ENCODE peak calls at places on chromosome 22, in seven cellular contexts. L, I, Q, A, K, Z and T are unnamed samples.

GRCh38 chr22:19224557-19224956 is 46.0 kb upstream of the SLC25A1 start:
- DNase-seq in A (no peak), I (no peak), L (no peak), K (no peak), Z (no peak), Q (no peak), T (no peak)

GRCh38 chr22:20622650-20623339 is 115.4 kb downstream of the MED15 start:
- DNase-seq in K (no peak), A (no peak), Q (no peak), Z (no peak), I (no peak), L (no peak), T (no peak)

GRCh38 chr22:42757475-42757874 is 36.8 kb upstream of the A4GALT start:
- DNase-seq in Q (no peak), Z (no peak), A (no peak), K (peak), L (no peak), I (no peak), T (no peak)

GRCh38 chr22:24125942-24126341 is 55.3 kb upstream of the SUSD2 start:
- DNase-seq in L (no peak), I (no peak), Z (no peak), K (no peak), A (no peak), Q (no peak), T (no peak)

GRCh38 chr22:19903513-19903912 is 38.1 kb upstream of the COMT start:
- DNase-seq in I (no peak), L (no peak), Q (no peak), A (no peak), Z (no peak), K (no peak), T (no peak)

GRCh38 chr22:33210129-33210784 is 152.1 kb upstream of the SYN3 start:
- DNase-seq in Z (peak), K (peak), I (no peak), A (peak), L (peak), Q (peak), T (peak)

GRCh38 chr22:33921576-33922181 is 1.4 kb upstream of the LARGE1 start:
- DNase-seq in I (peak), K (peak), L (peak), Z (no peak), Q (peak), A (peak), T (peak)

GRCh38 chr22:40593460-40594273 is 42.9 kb downstream of the MRTFA start:
- DNase-seq in K (no peak), Z (no peak), I (no peak), A (peak), Q (no peak), L (no peak), T (no peak)